ENCODE peak calls at places on chromosomes 12 and 14, in eight cellular contexts. C, Y, X, K, O, H, A and L are unnamed samples.

GRCh38 chr12:122956028-122956427 is 10.2 kb downstream of the ABCB9 start:
- DNase-seq in C (no peak), Y (no peak), X (no peak), K (no peak), O (no peak), H (no peak), A (no peak), L (no peak)

GRCh38 chr12:61538951-61539350 is 721.3 kb upstream of the USP15 start:
- DNase-seq in C (no peak), Y (no peak), X (no peak), K (no peak), O (no peak), H (no peak), A (no peak), L (no peak)

GRCh38 chr12:51866324-51866723 is 17.8 kb upstream of the FIGNL2 start:
- DNase-seq in C (no peak), Y (no peak), X (no peak), K (no peak), O (no peak), H (no peak), A (no peak), L (no peak)

GRCh38 chr12:67813509-67813908 is 165.0 kb downstream of the DYRK2 start:
- DNase-seq in C (no peak), Y (no peak), X (no peak), K (no peak), O (no peak), H (no peak), A (no peak), L (no peak)

GRCh38 chr14:99517046-99517642 is 35.9 kb downstream of the CCNK start:
- DNase-seq in C (no peak), Y (no peak), X (no peak), K (no peak), O (no peak), H (no peak), A (no peak), L (no peak)

GRCh38 chr12:92673756-92674155 is 29.0 kb upstream of the PLEKHG7 start:
- DNase-seq in C (no peak), Y (no peak), X (no peak), K (no peak), O (no peak), H (no peak), A (no peak), L (no peak)

GRCh38 chr14:63656194-63656593 is 14.5 kb upstream of the WDR89 start:
- DNase-seq in C (no peak), Y (no peak), X (no peak), K (no peak), O (no peak), H (no peak), A (no peak), L (no peak)

GRCh38 chr12:53750812-53751335 is 905 bp downstream of the CISTR start:
- DNase-seq in C (peak), Y (peak), X (no peak), K (no peak), O (no peak), H (peak), A (no peak), L (no peak)

GRCh38 chr12:42692749-42693148 is 103.2 kb upstream of the PRICKLE1 start:
- DNase-seq in C (no peak), Y (no peak), X (no peak), K (no peak), O (no peak), H (no peak), A (no peak), L (no peak)

GRCh38 chr12:25950329-25951115 is 8.0 kb upstream of the RASSF8 start:
- DNase-seq in C (no peak), Y (no peak), X (no peak), K (no peak), O (no peak), H (no peak), A (no peak), L (no peak)

GRCh38 chr14:47302121-47302520 is 373.3 kb downstream of the MDGA2 start:
- DNase-seq in C (no peak), Y (no peak), X (no peak), K (no peak), O (no peak), H (no peak), A (no peak), L (no peak)

GRCh38 chr14:76958975-76959710 is 69.4 kb downstream of the IRF2BPL start:
- DNase-seq in C (no peak), Y (peak), X (no peak), K (no peak), O (peak), H (peak), A (no peak), L (no peak)

GRCh38 chr12:47084172-47084571 is 4.4 kb upstream of the AMIGO2 start:
- DNase-seq in C (no peak), Y (no peak), X (no peak), K (no peak), O (no peak), H (no peak), A (no peak), L (no peak)

GRCh38 chr12:56221233-56221756 is 427 bp downstream of the RNF41 start:
- DNase-seq in C (no peak), Y (peak), X (no peak), K (peak), O (peak), H (peak), A (peak), L (peak)